ENCODE peak calls at places on chromosomes 5 and 9, in four cellular contexts. O, E, Z and S are unnamed samples. For H3K27me3, the result is how much of the 10 kb centered on the place peaks cover.

GRCh38 chr9:137955224-137955570 is 77.6 kb downstream of the CACNA1B start:
- DNase-seq in O (no peak), E (no peak), Z (no peak), S (no peak)

GRCh38 chr5:7869474-7870136 is 657 bp downstream of the MTRR start:
- DNase-seq in O (peak), E (peak), Z (no peak), S (no peak)

GRCh38 chr9:115198018-115198417 is 80.1 kb upstream of the TNC start:
- DNase-seq in O (peak), E (no peak), Z (peak), S (peak)

GRCh38 chr9:133533878-133534277 is 626 bp upstream of the ADAMTSL2 start:
- DNase-seq in O (no peak), E (no peak), Z (no peak), S (no peak)

GRCh38 chr5:150758534-150759333 is at the start of gene DCTN4:
- DNase-seq in O (peak), E (peak), Z (peak), S (peak)

GRCh38 chr5:107195996-107196395 is 474.7 kb downstream of the EFNA5 start:
- DNase-seq in O (peak), E (no peak), Z (no peak), S (no peak)

GRCh38 chr9:84671651-84672467 is 2.3 kb downstream of the NTRK2 start:
- DNase-seq in O (no peak), E (no peak), Z (no peak), S (no peak)

GRCh38 chr5:129820-130219 is 37.9 kb downstream of the PLEKHG4B start:
- DNase-seq in O (no peak), E (no peak), Z (peak), S (no peak)

GRCh38 chr5:132296412-132297001 is 2.3 kb downstream of the SLC22A4 start:
- DNase-seq in O (no peak), E (peak), Z (peak), S (no peak)

GRCh38 chr5:133336121-133336968 is 276.0 kb downstream of the FSTL4 start:
- DNase-seq in O (no peak), E (no peak), Z (no peak), S (no peak)

GRCh38 chr9:122262073-122262472 is 2.6 kb downstream of the RBM18 start:
- DNase-seq in O (no peak), E (no peak), Z (no peak), S (no peak)

GRCh38 chr5:71811779-71812178 is 92.7 kb downstream of the CARTPT start:
- DNase-seq in O (no peak), E (no peak), Z (no peak), S (no peak)

GRCh38 chr9:8101607-8102006 is 302.0 kb upstream of the DMAC1 start:
- DNase-seq in O (no peak), E (no peak), Z (no peak), S (no peak)

GRCh38 chr5:943201-943873 is 50.7 kb downstream of the TRIP13 start:
- DNase-seq in O (no peak), E (no peak), Z (no peak), S (no peak)

GRCh38 chr9:134707031-134707680 is 65.6 kb downstream of the COL5A1 start:
- DNase-seq in O (no peak), E (peak), Z (peak), S (peak)

GRCh38 chr5:56816546-56817081 is 1.3 kb downstream of the MAP3K1 start:
- DNase-seq in O (peak), E (peak), Z (peak), S (peak)

GRCh38 chr9:93645921-93646639 is 69.7 kb downstream of the PHF2 start:
- DNase-seq in O (no peak), E (no peak), Z (no peak), S (no peak)

GRCh38 chr5:143001764-143002351 is 231.7 kb downstream of the ARHGAP26 start:
- DNase-seq in O (no peak), E (peak), Z (peak), S (no peak)

GRCh38 chr9:95757026-95757425 is 118.5 kb upstream of the ERCC6L2 start:
- DNase-seq in O (no peak), E (peak), Z (peak), S (no peak)

GRCh38 chr9:95756101-95756500 is 119.4 kb upstream of the ERCC6L2 start:
- DNase-seq in O (no peak), E (peak), Z (no peak), S (no peak)

GRCh38 chr9:95755421-95755730 is 120.1 kb upstream of the ERCC6L2 start:
- DNase-seq in O (no peak), E (no peak), Z (no peak), S (no peak)

GRCh38 chr9:95753762-95754465 is 121.6 kb upstream of the ERCC6L2 start:
- DNase-seq in O (no peak), E (peak), Z (no peak), S (no peak)

GRCh38 chr9:95754533-95755420 is 120.7 kb upstream of the ERCC6L2 start:
- DNase-seq in O (peak), E (no peak), Z (no peak), S (no peak)
- H3K9ac ChIP-seq in O (no peak), E (no peak), Z (no peak), S (no peak)

GRCh38 chr9:129696803-129697110 is 31.3 kb downstream of the PRRX2 start:
- DNase-seq in O (no peak), E (no peak), Z (no peak), S (no peak)
- H3K4me3 ChIP-seq in O (peak), E (no peak), Z (peak), S (peak)

GRCh38 chr9:112885324-112885723 is 5.4 kb downstream of the SLC46A2 start:
- DNase-seq in O (no peak), E (no peak), Z (no peak), S (no peak)
- H3K27me3 ChIP-seq in O (under half), E (under half), Z (under half), S (under half)

GRCh38 chr5:147509710-147510651 is at the start of gene DPYSL3:
- DNase-seq in O (peak), E (peak), Z (peak), S (peak)
- H3K9ac ChIP-seq in O (peak), E (peak), Z (peak), S (peak)

GRCh38 chr5:100791376-100791775 is 111.7 kb downstream of the ST8SIA4 start:
- DNase-seq in O (no peak), E (no peak), Z (no peak), S (no peak)

GRCh38 chr5:100794844-100795243 is 108.2 kb downstream of the ST8SIA4 start:
- DNase-seq in O (no peak), E (no peak), Z (no peak), S (no peak)

GRCh38 chr5:100794218-100794617 is 108.9 kb downstream of the ST8SIA4 start:
- DNase-seq in O (no peak), E (no peak), Z (no peak), S (no peak)

GRCh38 chr5:100790951-100791350 is 112.1 kb downstream of the ST8SIA4 start:
- DNase-seq in O (no peak), E (no peak), Z (no peak), S (no peak)

DNA sequence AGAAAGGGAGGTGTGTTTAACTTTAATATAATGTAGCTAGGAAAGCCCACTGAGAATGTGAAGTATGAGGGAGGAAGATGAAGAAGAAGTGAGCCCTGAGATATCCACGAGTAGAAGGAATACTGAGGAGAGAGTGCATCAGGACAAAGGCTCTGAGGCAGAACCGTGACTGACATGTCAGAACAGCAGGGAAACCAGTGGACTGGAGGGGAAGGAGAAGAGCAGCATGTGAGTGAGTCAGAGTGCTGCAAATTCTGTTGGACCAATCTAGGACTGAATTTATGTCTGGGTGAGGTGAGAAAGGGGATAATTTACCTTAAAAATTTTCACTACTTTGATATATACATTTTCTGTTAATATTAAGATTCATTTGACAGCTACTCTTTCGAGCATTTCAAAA is 110.3 kb downstream of the ST8SIA4 start:
- DNase-seq in O (peak), E (no peak), Z (no peak), S (no peak)
- H3K4me3 ChIP-seq in O (no peak), E (no peak), Z (no peak), S (no peak)